ENCODE peak calls at places on chromosome 10, in six cellular contexts. Y is uterus, A is aorta, K is A673, B is heart right ventricle, S is mammary epithelial cell. O is an unnamed sample. For H3K4me1, the result is how much of the 10 kb centered on the place peaks cover.

GRCh38 chr10:46530249-46531186 is 25.9 kb downstream of the GPRIN2 start:
- DNase-seq in B (no peak), Y (no peak), S (no peak), K (no peak), A (peak), O (no peak)

GRCh38 chr10:132240581-132240980 is 53.8 kb downstream of the DPYSL4 start:
- DNase-seq in A (no peak), B (no peak), S (no peak), Y (no peak), K (no peak), O (no peak)

GRCh38 chr10:4828005-4828404 is 2.0 kb downstream of the AKR1E2 start:
- DNase-seq in K (no peak), Y (no peak), B (no peak), A (no peak), S (no peak), O (no peak)

GRCh38 chr10:97319671-97320479 is 804 bp downstream of the FRAT1 start:
- DNase-seq in A (peak), B (peak), S (peak), Y (peak), K (peak), O (no peak)

GRCh38 chr10:23408330-23408976 is 30.4 kb upstream of the OTUD1 start:
- DNase-seq in K (no peak), Y (no peak), A (no peak), S (no peak), B (no peak), O (peak)

GRCh38 chr10:26310361-26310760 is 93.8 kb downstream of the GAD2 start:
- DNase-seq in A (no peak), Y (no peak), K (no peak), S (no peak), B (no peak), O (no peak)

GRCh38 chr10:133141963-133142350 is 18.1 kb upstream of the KNDC1 start:
- DNase-seq in A (peak), Y (peak), S (no peak), B (no peak), K (no peak), O (no peak)

GRCh38 chr10:23412223-23412622 is 26.7 kb upstream of the OTUD1 start:
- DNase-seq in K (peak), B (no peak), Y (no peak), A (no peak), S (peak), O (peak)

GRCh38 chr10:58587676-58588075 is 75.0 kb downstream of the BICC1 start:
- DNase-seq in S (peak), Y (no peak), B (no peak), K (no peak), A (no peak), O (no peak)

GRCh38 chr10:83725567-83725966 is 413.7 kb upstream of the GHITM start:
- DNase-seq in B (no peak), K (no peak), A (no peak), S (no peak), Y (no peak), O (no peak)

GRCh38 chr10:27344568-27345454 is 104.2 kb upstream of the ACBD5 start:
- DNase-seq in B (no peak), K (no peak), A (no peak), Y (no peak), S (no peak), O (no peak)

GRCh38 chr10:26311383-26311940 is 94.9 kb downstream of the GAD2 start:
- DNase-seq in K (no peak), S (no peak), A (no peak), Y (no peak), B (no peak), O (no peak)

GRCh38 chr10:132334883-132335188 is 2.8 kb downstream of the LRRC27 start:
- DNase-seq in Y (no peak), S (no peak), A (no peak), B (no peak), K (no peak), O (no peak)

GRCh38 chr10:97889461-97890265 is 40.0 kb downstream of the GOLGA7B start:
- DNase-seq in S (peak), Y (no peak), A (no peak), B (no peak), K (no peak), O (peak)

GRCh38 chr10:100811261-100811660 is 65.9 kb downstream of the PAX2 start:
- DNase-seq in Y (no peak), A (peak), S (no peak), B (no peak), K (no peak), O (no peak)

GRCh38 chr10:79268100-79268670 is 79.1 kb upstream of the PPIF start:
- DNase-seq in A (no peak), Y (no peak), B (no peak), K (no peak), S (peak), O (no peak)

GRCh38 chr10:74913321-74913980 is 87.1 kb downstream of the KAT6B start:
- DNase-seq in B (no peak), Y (no peak), A (no peak), S (no peak), K (no peak), O (no peak)

GRCh38 chr10:3500408-3500856 is 284.6 kb downstream of the KLF6 start:
- DNase-seq in A (peak), K (peak), Y (no peak), B (peak), S (peak), O (no peak)

GRCh38 chr10:71860243-71861029 is 9.4 kb upstream of the PSAP start:
- DNase-seq in K (peak), A (peak), Y (peak), B (peak), S (peak), O (peak)
- H3K4me1 ChIP-seq in K (under half), A (under half), Y (under half), B (under half), S (under half), O (under half)

GRCh38 chr10:29067161-29067560 is 221.7 kb upstream of the LYZL1 start:
- DNase-seq in S (peak), Y (no peak), K (peak), A (no peak), B (no peak), O (no peak)

GRCh38 chr10:29069952-29070351 is 218.9 kb upstream of the LYZL1 start:
- DNase-seq in A (no peak), S (no peak), Y (no peak), K (no peak), B (no peak), O (no peak)

GRCh38 chr10:29068302-29068701 is 220.6 kb upstream of the LYZL1 start:
- DNase-seq in S (no peak), Y (no peak), B (no peak), A (no peak), K (no peak), O (no peak)

GRCh38 chr10:29067628-29068027 is 221.2 kb upstream of the LYZL1 start:
- DNase-seq in Y (no peak), K (no peak), B (no peak), S (no peak), A (no peak), O (no peak)

DNA sequence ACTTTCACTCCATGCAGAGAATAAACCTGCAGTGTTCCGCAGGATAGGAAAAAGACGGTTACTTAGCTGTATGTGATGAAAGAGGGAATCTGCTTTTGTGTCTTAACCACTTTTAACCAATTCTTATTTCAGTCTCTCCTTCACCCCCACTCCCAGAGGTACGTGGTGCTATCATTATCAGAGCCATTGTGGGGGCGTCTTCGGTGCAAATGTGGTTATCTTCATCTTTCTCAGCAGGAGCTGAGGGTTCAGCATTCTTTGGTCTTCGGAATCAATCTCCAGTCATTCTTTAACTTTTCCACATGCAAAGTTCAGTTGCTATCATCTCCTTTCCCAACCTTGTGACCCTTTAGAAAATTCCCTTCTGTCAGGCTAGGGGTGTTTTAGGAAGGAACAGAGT is 219.9 kb upstream of the LYZL1 start:
- DNase-seq in K (no peak), Y (no peak), B (no peak), A (no peak), S (no peak), O (no peak)
- H3K27ac ChIP-seq in K (no peak), Y (no peak), B (no peak), A (no peak), S (no peak), O (no peak)

GRCh38 chr10:454860-455259 is 234.6 kb downstream of the DIP2C start:
- DNase-seq in K (peak), S (peak), Y (peak), B (no peak), A (no peak), O (no peak)
- H3K4me1 ChIP-seq in K (under half), S (under half), Y (under half), B (under half), A (under half), O (under half)

DNA sequence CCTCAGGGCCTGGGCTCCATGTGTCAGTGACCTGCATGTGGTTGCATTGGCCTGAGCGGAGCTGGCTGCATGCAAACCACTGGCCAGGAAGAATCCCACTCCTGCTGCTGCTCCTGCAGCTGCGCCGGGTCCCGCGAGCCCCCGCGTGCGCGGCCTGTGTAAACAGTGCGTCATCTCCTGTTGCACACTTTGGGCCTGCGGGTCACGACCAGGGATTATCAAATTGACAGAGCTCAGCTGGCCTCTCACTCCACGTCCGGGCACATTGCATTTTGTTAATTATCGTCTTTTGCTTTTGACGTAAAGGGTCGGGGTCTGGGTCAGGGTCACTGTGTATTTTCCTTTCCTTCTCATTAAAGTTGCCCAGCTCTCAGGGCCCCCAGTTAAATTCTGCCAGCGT is 132.6 kb downstream of the RGS10 start:
- DNase-seq in S (no peak), K (no peak), Y (no peak), B (peak), A (no peak), O (peak)
- H3K27ac ChIP-seq in S (no peak), K (no peak), Y (peak), B (peak), A (no peak), O (no peak)

DNA sequence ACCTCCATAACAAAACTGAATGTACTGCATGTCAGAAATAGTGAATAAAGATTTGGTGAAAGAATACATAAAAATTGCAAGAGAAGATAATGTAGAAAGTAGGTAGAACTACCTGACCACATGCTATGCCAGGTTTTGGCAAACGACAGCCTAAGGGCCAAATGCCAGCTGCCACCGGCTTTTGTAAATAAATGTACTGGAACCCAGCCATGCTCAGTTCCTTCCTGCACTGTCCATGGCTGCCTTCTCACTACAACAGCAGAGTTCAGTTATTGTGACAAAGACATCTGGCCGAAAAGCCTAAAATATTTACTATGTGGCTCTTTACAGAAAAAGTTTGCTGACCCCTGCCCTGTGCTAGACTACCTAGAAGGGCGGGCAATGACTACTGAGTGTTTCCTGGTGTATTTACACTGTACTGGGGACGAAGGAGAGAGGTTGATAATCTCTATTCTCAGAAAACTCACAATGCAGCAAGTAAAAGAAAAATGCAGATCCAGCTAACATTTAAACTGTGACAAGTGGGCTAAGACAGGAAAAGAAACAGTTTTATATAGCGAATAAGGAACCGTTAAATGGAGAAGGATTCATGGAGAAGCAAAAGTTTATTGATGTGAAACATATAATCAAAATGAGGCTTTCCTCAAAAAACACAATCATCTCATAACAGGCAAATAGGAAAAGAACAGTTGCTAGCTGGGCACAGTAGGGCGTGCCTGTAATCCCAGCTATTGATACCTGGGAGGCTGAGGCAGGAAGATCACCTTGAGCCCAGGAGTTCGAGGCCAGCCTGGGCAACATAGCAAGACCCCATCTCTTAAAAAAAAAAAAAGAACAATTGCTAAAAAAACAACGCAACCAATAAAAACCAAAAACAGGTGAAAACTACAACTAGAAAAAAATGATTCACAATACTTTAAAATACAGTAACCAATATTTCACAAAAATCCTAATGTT is 13.7 kb downstream of the KIN start:
- DNase-seq in A (no peak), B (peak), S (no peak), K (no peak), Y (no peak), O (no peak)
- H3K4me1 ChIP-seq in A (under half), B (under half), S (under half), K (under half), Y (under half), O (under half)